ENCODE peak calls at places on chromosomes 3 and 15, in five cellular contexts. Y, I, Q, V and P are unnamed samples. For H3K4me1, the result is how much of the 10 kb centered on the place peaks cover.

GRCh38 chr3:141370065-141370533 is 1.8 kb downstream of the ZBTB38 start:
- DNase-seq in Y (no peak), I (peak), Q (peak), V (peak), P (peak)

GRCh38 chr15:70789213-70789612 is 25.9 kb upstream of the UACA start:
- DNase-seq in Y (no peak), I (no peak), Q (no peak), V (no peak), P (no peak)

GRCh38 chr3:51955893-51956770 is 951 bp downstream of the GPR62 start:
- DNase-seq in Y (peak), I (no peak), Q (no peak), V (peak), P (peak)

GRCh38 chr3:197465996-197466549 is 89.7 kb downstream of the BDH1 start:
- DNase-seq in Y (no peak), I (no peak), Q (no peak), V (no peak), P (no peak)

GRCh38 chr3:33860355-33861047 is 62.1 kb downstream of the PDCD6IP start:
- DNase-seq in Y (no peak), I (no peak), Q (no peak), V (peak), P (no peak)

GRCh38 chr3:126180477-126181397 is at the start of gene ALDH1L1:
- DNase-seq in Y (peak), I (peak), Q (peak), V (peak), P (peak)

GRCh38 chr3:51637941-51638471 is 33.0 kb upstream of the TEX264 start:
- DNase-seq in Y (no peak), I (no peak), Q (no peak), V (peak), P (peak)

GRCh38 chr3:131361464-131362421 is 19.8 kb upstream of the NUDT16 start:
- DNase-seq in Y (peak), I (peak), Q (peak), V (no peak), P (peak)

GRCh38 chr15:31598620-31599019 is 272.0 kb downstream of the KLF13 start:
- DNase-seq in Y (no peak), I (no peak), Q (no peak), V (no peak), P (peak)

GRCh38 chr3:51502562-51502910 is 2.7 kb upstream of the DCAF1 start:
- DNase-seq in Y (no peak), I (no peak), Q (no peak), V (no peak), P (peak)

GRCh38 chr3:124522226-124522625 is 208.0 kb upstream of the UMPS start:
- DNase-seq in Y (no peak), I (no peak), Q (no peak), V (no peak), P (no peak)

GRCh38 chr3:196942915-196943277 is 568 bp upstream of the NCBP2 start:
- DNase-seq in Y (peak), I (no peak), Q (no peak), V (peak), P (peak)

GRCh38 chr3:30353711-30354467 is 252.5 kb upstream of the TGFBR2 start:
- DNase-seq in Y (no peak), I (no peak), Q (no peak), V (no peak), P (no peak)

GRCh38 chr15:90033448-90033847 is 32.3 kb downstream of the ZNF710 start:
- DNase-seq in Y (peak), I (no peak), Q (peak), V (no peak), P (peak)

GRCh38 chr15:56428821-56429458 is 36.0 kb downstream of the MNS1 start:
- DNase-seq in Y (no peak), I (no peak), Q (no peak), V (peak), P (no peak)

GRCh38 chr3:20055020-20055775 is 15.0 kb downstream of the KAT2B start:
- DNase-seq in Y (no peak), I (no peak), Q (no peak), V (peak), P (no peak)

GRCh38 chr15:22227411-22227810 is 147.1 kb downstream of the OR4M2 start:
- DNase-seq in Y (no peak), I (no peak), Q (no peak), V (no peak), P (no peak)

GRCh38 chr15:22229971-22230815 is 149.9 kb downstream of the OR4M2 start:
- DNase-seq in Y (no peak), I (no peak), Q (peak), V (no peak), P (no peak)

GRCh38 chr15:22226034-22226790 is 145.9 kb downstream of the OR4M2 start:
- DNase-seq in Y (no peak), I (no peak), Q (peak), V (no peak), P (no peak)

GRCh38 chr15:22227961-22228762 is 147.8 kb downstream of the OR4M2 start:
- DNase-seq in Y (no peak), I (no peak), Q (no peak), V (no peak), P (no peak)

DNA sequence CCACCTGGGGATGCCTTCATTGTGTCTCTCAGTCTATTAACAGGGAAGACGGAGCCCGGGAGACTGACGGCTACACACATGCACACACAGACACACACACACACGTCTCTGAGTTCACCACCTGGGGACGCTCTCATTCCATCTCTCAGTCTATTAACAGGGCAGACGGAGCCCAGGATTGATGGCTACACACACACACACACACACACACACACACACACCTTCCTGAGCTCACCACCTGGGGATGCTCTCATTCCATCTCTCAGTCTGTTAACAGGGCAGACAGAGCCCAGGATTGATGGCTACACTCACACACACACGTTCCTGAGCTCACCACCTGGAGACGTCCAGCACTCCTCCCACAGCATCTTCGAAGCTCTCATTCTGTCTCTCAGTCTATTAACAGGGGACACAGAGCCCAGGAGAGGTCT is 143.9 kb downstream of the OR4M2 start:
- DNase-seq in Y (no peak), I (no peak), Q (peak), V (no peak), P (no peak)
- TF ChIP-seq CTCF in Y (no peak), I (no peak), Q (no peak), V (no peak), P (no peak)

DNA sequence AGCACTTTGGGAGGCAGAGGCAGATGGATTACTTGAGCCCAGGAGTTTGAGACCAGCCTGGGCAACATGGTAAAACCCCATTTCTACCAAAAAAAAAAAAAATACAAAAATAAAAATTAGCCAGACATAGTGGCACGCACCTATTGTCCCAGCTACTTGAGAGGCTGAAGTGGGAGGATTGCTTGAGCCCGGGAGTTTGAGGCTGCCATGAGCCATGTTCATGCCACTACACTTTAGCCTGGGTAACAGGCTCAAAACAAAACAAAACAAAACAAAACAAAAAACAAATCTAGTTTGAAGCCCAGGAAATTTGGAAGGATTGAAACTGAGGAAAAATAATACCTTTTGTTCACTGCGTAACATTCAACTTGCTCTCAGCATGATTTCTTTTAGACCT is 16.6 kb downstream of the TMOD3 start:
- DNase-seq in Y (no peak), I (no peak), Q (no peak), V (no peak), P (no peak)
- H3K4me1 ChIP-seq in Y (under half), I (under half), Q (half or more), V (under half), P (under half)

DNA sequence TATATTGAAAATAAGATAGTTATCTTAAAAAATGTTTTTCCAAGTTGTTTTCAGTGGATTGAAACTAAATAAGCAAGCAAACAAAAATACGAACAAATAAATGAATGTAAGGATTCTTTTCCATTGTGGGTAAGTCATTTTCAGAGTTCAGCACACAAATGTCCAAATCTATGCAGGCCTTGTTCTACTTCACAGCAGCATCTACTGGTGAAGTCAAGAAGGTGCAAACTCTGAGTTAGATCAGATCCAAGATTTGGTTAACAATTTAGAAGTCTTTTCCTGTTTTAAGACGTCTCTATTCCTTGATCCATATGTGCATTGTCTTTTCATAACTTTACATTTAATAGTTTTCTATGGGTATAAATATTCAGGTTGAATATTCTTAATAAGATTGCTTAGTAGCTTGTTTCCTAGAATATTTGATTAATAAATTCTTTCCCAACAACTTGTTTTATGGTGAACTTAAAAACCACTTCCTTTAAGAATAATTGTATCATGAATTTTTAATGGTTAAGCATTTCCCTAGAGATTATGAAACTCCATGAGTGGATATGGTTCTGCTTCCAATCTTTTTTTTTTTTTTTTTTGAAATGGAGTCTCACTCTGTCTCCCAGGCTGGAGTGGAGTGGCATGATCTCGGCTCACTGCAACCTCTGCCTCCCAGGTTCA is 10.5 kb downstream of the PTX3 start:
- DNase-seq in Y (no peak), I (no peak), Q (no peak), V (peak), P (no peak)
- TF ChIP-seq CTCF in Y (peak), I (no peak), Q (peak), V (peak), P (peak)

DNA sequence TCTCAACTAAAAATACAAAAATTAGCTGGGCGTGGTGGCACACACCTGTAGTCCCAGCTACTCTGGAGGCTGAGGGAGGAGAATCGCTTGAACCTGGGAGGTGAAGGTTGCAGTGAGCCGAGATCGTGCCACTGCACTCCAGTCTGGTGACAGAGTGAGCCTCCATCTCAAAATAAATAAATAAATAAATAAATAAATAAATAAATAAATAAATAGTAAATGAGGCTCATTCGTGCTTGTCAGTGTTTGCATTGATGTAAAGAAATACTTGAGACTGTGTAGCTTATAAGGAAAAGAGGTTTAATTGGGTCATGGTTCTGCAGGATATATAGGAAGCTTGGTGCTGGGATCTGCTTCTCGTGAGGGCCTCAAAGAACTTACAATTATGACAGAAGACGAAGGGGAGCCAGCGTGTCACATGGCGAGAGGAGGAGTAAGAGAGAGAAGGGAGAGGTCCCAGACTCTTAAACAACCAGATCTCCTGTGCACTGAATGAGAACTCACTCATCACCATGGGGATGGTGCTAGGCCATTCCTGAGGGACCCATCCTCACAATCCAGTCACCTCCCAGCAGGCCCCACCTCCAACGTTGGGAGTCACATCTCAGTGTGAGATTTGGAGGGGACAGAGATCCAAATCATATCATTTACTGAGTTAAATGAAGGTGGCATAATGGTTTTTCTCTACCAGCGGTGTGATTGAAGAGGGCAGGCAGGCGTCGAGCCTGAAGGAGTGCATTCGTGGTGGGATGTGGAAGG is 104.5 kb downstream of the FNDC3B start:
- DNase-seq in Y (no peak), I (no peak), Q (no peak), V (no peak), P (no peak)
- H3K4me1 ChIP-seq in Y (under half), I (under half), Q (under half), V (under half), P (under half)

GRCh38 chr3:14402304-14402811 is at the start of gene SLC6A6:
- DNase-seq in Y (peak), I (peak), Q (peak), V (peak), P (peak)
- TF ChIP-seq CTCF in Y (no peak), I (no peak), Q (peak), V (peak), P (peak)

DNA sequence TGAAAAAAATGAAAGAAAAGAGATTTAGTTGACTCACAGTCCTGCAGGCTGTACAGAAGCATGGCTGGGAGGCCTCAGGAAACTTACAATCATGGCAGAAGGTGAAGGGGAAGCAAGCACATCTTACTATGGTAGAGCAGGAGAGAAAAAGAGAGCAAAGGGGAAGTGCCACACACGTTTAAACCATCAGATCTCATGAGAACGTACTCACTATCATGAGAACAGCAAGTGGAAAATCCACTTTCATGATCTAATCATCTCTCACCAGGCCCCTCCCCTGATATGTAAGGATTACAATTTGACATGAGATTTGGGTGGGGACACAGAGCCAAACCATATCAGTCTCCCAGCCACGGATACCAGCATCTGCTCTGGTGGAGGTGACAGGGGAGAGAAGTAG is 50.8 kb upstream of the CPOX start:
- DNase-seq in Y (no peak), I (no peak), Q (no peak), V (no peak), P (no peak)
- H3K4me1 ChIP-seq in Y (under half), I (under half), Q (under half), V (under half), P (under half)

DNA sequence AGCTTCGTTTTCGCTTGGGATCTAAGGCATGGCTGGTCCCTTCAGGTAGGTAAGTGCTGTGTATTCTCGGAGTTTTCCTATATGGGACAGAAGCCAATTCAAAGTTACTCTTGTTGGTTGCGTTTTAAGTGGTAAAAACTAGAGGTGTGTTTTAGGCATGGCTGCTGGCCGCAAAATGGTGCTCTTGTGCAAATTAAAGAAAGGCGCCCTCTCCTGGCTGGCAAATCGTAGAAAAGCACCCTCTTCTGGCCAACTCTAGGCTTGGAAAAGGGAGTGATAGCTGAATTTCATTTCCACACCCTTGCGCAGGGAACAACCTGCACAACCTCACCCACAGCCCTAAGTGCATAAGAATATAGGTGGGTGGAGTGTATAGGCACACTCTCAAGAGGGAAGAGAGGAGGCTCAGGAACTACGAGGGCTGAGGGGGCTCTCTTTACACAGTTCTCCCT is 23.5 kb downstream of the DRD3 start:
- DNase-seq in Y (no peak), I (no peak), Q (no peak), V (peak), P (peak)
- TF ChIP-seq CTCF in Y (no peak), I (peak), Q (no peak), V (peak), P (peak)

GRCh38 chr3:152270944-152271343 is 2.2 kb downstream of the MBNL1 start:
- DNase-seq in Y (no peak), I (no peak), Q (no peak), V (no peak), P (no peak)

GRCh38 chr3:152269423-152270144 is 855 bp downstream of the MBNL1 start:
- DNase-seq in Y (no peak), I (peak), Q (peak), V (peak), P (no peak)

GRCh38 chr3:152270145-152270870 is 1.6 kb downstream of the MBNL1 start:
- DNase-seq in Y (no peak), I (no peak), Q (no peak), V (peak), P (peak)

GRCh38 chr3:152271465-152272035 is 2.8 kb downstream of the MBNL1 start:
- DNase-seq in Y (no peak), I (no peak), Q (no peak), V (no peak), P (no peak)

DNA sequence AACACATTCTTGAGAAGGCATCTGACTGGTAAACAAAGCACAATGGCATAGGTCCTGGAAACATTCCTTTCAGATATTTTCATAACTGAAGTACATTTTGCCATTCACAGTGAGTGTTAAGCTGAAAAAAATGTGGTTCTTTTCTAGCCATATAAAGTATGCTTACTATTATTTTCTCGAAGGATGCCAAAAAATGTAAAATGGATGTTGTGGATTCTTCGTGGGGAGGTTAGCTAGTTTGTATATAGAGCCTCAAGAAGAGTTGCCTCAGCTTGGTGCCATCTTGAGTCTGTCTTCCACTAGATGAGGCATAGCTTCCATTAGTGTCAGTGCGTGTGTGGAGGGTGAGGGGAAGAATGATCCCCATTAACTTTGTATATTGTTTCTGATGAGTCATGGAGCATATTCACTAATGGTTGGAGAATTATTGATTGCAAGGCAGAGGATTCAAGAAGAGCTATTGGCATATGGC is 4.1 kb downstream of the MBNL1 start:
- DNase-seq in Y (no peak), I (no peak), Q (no peak), V (no peak), P (no peak)
- H3K4me1 ChIP-seq in Y (under half), I (under half), Q (under half), V (under half), P (under half)

DNA sequence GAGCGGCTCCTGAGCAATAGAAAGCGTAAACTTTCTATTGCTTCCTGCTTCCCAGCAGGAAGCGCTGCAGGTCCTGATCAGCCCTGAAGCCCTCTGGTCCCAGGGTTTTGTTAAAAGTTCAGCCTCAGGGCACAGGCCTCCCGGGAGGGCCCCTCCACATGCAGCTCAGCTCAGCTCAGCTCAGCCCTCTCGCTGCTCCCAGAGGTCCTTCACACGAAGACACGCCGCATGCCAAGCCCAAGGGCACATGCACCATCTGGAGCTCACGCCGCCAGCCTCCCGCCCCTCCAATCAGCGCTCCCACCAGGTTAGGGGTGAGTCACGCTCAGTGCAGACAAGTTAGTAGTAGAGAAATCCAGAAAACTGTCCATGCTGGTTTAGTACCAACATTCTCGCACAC is 12.7 kb downstream of the TKT start:
- DNase-seq in Y (no peak), I (no peak), Q (no peak), V (peak), P (no peak)
- TF ChIP-seq CTCF in Y (no peak), I (no peak), Q (no peak), V (no peak), P (no peak)

GRCh38 chr3:17090271-17090992 is 205.7 kb downstream of the PLCL2 start:
- DNase-seq in Y (no peak), I (no peak), Q (no peak), V (no peak), P (no peak)

GRCh38 chr3:17094551-17094950 is 209.8 kb downstream of the PLCL2 start:
- DNase-seq in Y (no peak), I (no peak), Q (no peak), V (no peak), P (peak)

GRCh38 chr3:17089314-17089700 is 204.6 kb downstream of the PLCL2 start:
- DNase-seq in Y (no peak), I (no peak), Q (no peak), V (no peak), P (no peak)

GRCh38 chr3:17088602-17089313 is 204.0 kb downstream of the PLCL2 start:
- DNase-seq in Y (no peak), I (no peak), Q (no peak), V (no peak), P (no peak)

DNA sequence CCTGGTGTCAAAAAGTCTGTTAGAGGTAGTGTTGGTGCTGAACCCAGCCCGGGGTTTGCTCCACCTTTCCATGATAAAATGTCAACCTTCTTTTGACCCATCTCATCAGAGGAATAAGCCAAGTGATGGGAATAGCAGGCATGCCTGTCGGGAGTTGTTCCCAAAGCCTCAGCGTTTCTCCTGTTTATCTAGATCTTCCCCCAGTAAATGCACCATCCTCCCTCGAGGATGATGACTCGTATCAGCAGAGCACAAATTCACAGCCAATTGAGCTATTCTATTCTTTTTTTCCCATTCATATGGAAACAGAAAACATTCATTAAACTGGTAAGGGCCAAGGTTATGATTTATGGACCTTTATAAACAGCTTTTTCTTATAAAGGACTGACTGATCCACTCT is 207.1 kb downstream of the PLCL2 start:
- DNase-seq in Y (no peak), I (no peak), Q (no peak), V (no peak), P (no peak)
- H3K4me1 ChIP-seq in Y (under half), I (under half), Q (under half), V (under half), P (under half)